ENCODE peak calls at places on chromosomes 1 and 21, in four cellular contexts. E is cardiac muscle cell, G is MV-4-11, V is PC-3. L is an unnamed sample.
A peak's percentile ranks its signal among the peaks of the same experiment; 100 is the strongest.

GRCh38 chr1:208161656-208162375 is 82.4 kb downstream of the PLXNA2 start:
- DNase-seq in E (peak; percentile 33), G (no peak), V (no peak), L (no peak)

GRCh38 chr1:245365071-245365470 is 210.3 kb downstream of the KIF26B start:
- DNase-seq in E (no peak), G (no peak), V (no peak), L (no peak)

GRCh38 chr1:154711416-154711815 is 103.4 kb upstream of the ADAR start:
- DNase-seq in E (no peak), G (no peak), V (peak; percentile 23), L (no peak)

GRCh38 chr1:167912294-167912693 is 1.6 kb downstream of the ADCY10 start:
- DNase-seq in E (no peak), G (no peak), V (no peak), L (no peak)

GRCh38 chr1:116408193-116408592 is 35.1 kb downstream of the ATP1A1 start:
- DNase-seq in E (no peak), G (no peak), V (no peak), L (no peak)

GRCh38 chr1:180182721-180183311 is 28.1 kb downstream of the QSOX1 start:
- DNase-seq in E (no peak), G (no peak), V (no peak), L (no peak)

GRCh38 chr1:109750241-109750882 is 9.5 kb upstream of the GSTM3 start:
- DNase-seq in E (no peak), G (no peak), V (no peak), L (no peak)

GRCh38 chr1:115332813-115333608 is 5.0 kb downstream of the NGF start:
- DNase-seq in E (peak; percentile 87), G (peak; percentile 73), V (no peak), L (peak; percentile 36)

GRCh38 chr1:201711101-201711597 is 117.8 kb upstream of the IPO9 start:
- DNase-seq in E (peak; percentile 30), G (no peak), V (no peak), L (no peak)

GRCh38 chr1:200899954-200900867 is 5.5 kb downstream of the INAVA start:
- DNase-seq in E (no peak), G (no peak), V (no peak), L (no peak)

GRCh38 chr1:179178965-179179364 is 50.5 kb downstream of the ABL2 start:
- DNase-seq in E (peak; percentile 66), G (no peak), V (peak; percentile 56), L (peak; percentile 61)

GRCh38 chr1:20074725-20075171 is 4.8 kb downstream of the PLA2G5 start:
- DNase-seq in E (peak; percentile 55), G (no peak), V (no peak), L (no peak)

GRCh38 chr21:45545236-45545570 is 3.0 kb upstream of the SLC19A1 start:
- DNase-seq in E (no peak), G (no peak), V (no peak), L (no peak)

GRCh38 chr1:22105611-22106207 is 37.2 kb downstream of the WNT4 start:
- DNase-seq in E (peak; percentile 76), G (peak; percentile 22), V (peak; percentile 75), L (peak; percentile 71)

GRCh38 chr1:172054172-172054571 is 212.9 kb downstream of the DNM3 start:
- DNase-seq in E (no peak), G (no peak), V (no peak), L (no peak)

GRCh38 chr1:202054094-202054493 is 43.7 kb downstream of the ELF3 start:
- DNase-seq in E (no peak), G (no peak), V (no peak), L (no peak)

GRCh38 chr1:181104042-181104789 is 15.7 kb downstream of the IER5 start:
- DNase-seq in E (peak; percentile 36), G (peak; percentile 34), V (no peak), L (no peak)

GRCh38 chr1:112937070-112937469 is 18.9 kb downstream of the SLC16A1 start:
- DNase-seq in E (peak; percentile 35), G (no peak), V (no peak), L (no peak)

GRCh38 chr1:10714337-10715114 is 81.9 kb downstream of the CASZ1 start:
- DNase-seq in E (peak; percentile 11), G (no peak), V (no peak), L (no peak)